ENCODE peak calls at places on chromosomes 7 and 10, in five cellular contexts. S is adrenal gland, A is K562, X is heart left ventricle, I is A549. M is an unnamed sample.

GRCh38 chr7:50953303-50953702 is 170.6 kb upstream of the GRB10 start:
- DNase-seq in X (no peak), I (no peak), S (no peak), A (no peak), M (no peak)

GRCh38 chr10:13518076-13518692 is 10.6 kb downstream of the BEND7 start:
- DNase-seq in S (no peak), A (peak), I (no peak), X (no peak), M (no peak)

GRCh38 chr10:103793920-103794883 is 61.2 kb downstream of the SH3PXD2A start:
- DNase-seq in I (peak), A (no peak), S (no peak), X (no peak), M (no peak)

GRCh38 chr10:70054902-70055301 is 2.3 kb downstream of the MACROH2A2 start:
- DNase-seq in A (no peak), I (no peak), X (no peak), S (no peak), M (no peak)

GRCh38 chr10:132394201-132394811 is 2.7 kb upstream of the PWWP2B start:
- DNase-seq in X (no peak), A (no peak), I (no peak), S (peak), M (no peak)

GRCh38 chr10:69179089-69179742 is 818 bp upstream of the SUPV3L1 start:
- DNase-seq in X (no peak), I (no peak), S (peak), A (peak), M (no peak)

GRCh38 chr7:133804127-133804526 is 323.0 kb upstream of the LRGUK start:
- DNase-seq in X (no peak), I (no peak), A (no peak), S (no peak), M (no peak)

GRCh38 chr10:78218833-78219490 is 185.3 kb downstream of the RPS24 start:
- DNase-seq in I (no peak), X (no peak), S (no peak), A (no peak), M (no peak)

GRCh38 chr10:17452060-17452894 is 2.1 kb downstream of the ST8SIA6 start:
- DNase-seq in A (no peak), I (no peak), X (no peak), S (no peak), M (no peak)

GRCh38 chr7:2461268-2462026 is 14.8 kb downstream of the GRIFIN start:
- DNase-seq in I (no peak), X (no peak), S (no peak), A (no peak), M (no peak)

GRCh38 chr7:113890326-113891030 is 28.3 kb downstream of the PPP1R3A start:
- DNase-seq in A (no peak), I (no peak), X (no peak), S (no peak), M (no peak)

GRCh38 chr7:154837087-154837486 is 165.8 kb downstream of the PAXIP1 start:
- DNase-seq in S (no peak), X (no peak), A (no peak), I (no peak), M (no peak)

GRCh38 chr7:151520419-151521229 is 929 bp upstream of the RHEB start:
- DNase-seq in S (peak), A (no peak), X (peak), I (no peak), M (peak)

GRCh38 chr7:151517601-151518104 is 2.0 kb downstream of the RHEB start:
- DNase-seq in I (no peak), S (no peak), A (no peak), X (no peak), M (no peak)

GRCh38 chr7:151519765-151520418 is at the start of gene RHEB:
- DNase-seq in X (peak), A (peak), S (peak), I (peak), M (peak)

GRCh38 chr7:151518781-151519044 is 982 bp downstream of the RHEB start:
- DNase-seq in A (no peak), S (no peak), I (no peak), X (no peak), M (no peak)

DNA sequence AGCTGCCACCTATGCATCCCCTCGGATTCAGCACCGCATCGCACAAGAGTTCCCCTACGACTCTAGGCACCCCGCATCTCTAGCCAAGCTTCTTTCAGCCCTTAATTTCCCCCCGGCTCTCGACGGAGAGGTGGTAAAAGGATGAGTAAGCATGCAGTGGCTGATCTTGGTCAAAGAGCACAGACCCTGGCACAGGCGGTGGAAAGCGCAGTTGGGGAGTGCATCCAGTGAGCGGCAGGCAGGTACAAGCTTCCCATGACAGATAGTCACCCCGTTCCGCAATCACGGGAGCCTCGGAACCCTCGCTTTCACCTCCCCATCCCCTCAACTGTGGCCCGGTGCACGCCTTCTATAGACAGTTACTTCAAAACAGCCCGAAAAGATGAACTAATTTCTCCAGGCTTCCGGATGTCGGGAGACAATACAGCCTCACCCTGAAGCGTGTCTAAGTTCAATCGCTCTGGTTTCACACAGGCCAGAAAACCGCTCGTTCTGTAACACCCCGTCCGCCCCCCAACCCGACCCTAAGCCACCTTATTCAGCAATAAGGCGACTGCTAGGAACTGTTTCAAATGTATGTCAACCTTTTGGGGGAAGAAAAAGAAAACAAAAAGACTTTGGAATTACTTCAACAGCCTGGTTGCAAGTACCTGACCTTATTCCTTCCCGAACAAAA is 1.5 kb downstream of the RHEB start:
- DNase-seq in X (peak), A (peak), S (peak), I (peak), M (peak)
- TF ChIP-seq POLR2A in X (peak), A (no peak), S (peak), I (no peak), M (peak)

GRCh38 chr7:15288746-15289145 is 273.1 kb downstream of the AGMO start:
- DNase-seq in S (no peak), A (no peak), I (no peak), X (no peak), M (no peak)
- TF ChIP-seq POLR2A in S (no peak), A (no peak), I (no peak), X (no peak), M (no peak)

DNA sequence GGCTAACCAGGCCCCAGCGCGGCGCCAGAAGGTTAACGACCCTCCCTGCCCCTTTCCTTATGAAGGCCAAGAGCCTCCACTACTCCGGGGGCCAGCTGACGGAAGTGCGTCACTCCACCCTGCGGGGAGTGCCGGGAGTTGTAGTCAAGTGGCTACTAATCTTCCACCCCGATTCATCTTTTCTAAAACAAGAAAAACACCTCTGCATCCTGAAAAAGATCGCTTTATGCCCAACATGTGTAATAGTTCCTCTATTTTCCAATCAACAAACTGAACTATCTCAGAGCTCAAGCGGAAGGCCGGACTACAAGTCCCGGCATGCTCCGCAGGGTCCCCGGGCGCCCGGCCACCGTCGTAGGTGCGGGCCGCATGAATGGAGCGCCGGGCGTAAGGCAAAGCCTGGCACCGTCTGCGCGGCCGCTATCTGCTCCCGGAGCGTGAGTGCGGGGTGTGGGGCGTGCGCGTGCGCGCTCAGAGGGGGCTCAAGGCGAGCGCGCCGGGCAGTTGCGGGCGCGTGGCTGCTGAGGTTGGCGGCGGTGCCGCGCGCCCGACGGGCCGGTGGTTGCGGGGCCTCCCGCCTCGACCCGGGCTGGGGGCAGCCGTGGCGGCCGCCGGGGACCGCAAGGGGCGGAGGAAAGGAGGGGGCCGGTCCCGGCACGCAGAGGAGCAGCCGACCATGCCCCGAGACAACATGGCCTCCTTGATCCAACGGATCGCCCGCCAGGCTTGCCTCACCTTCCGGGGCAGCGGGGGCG is at the start of gene ADO:
- DNase-seq in S (peak), A (peak), I (peak), X (peak), M (peak)
- TF ChIP-seq POLR2A in S (peak), A (peak), I (peak), X (peak), M (peak)

GRCh38 chr7:148884049-148884298 is at the start of gene EZH2:
- DNase-seq in S (no peak), X (no peak), I (no peak), A (no peak), M (no peak)
- TF ChIP-seq POLR2A in S (no peak), X (no peak), I (peak), A (no peak), M (peak)

DNA sequence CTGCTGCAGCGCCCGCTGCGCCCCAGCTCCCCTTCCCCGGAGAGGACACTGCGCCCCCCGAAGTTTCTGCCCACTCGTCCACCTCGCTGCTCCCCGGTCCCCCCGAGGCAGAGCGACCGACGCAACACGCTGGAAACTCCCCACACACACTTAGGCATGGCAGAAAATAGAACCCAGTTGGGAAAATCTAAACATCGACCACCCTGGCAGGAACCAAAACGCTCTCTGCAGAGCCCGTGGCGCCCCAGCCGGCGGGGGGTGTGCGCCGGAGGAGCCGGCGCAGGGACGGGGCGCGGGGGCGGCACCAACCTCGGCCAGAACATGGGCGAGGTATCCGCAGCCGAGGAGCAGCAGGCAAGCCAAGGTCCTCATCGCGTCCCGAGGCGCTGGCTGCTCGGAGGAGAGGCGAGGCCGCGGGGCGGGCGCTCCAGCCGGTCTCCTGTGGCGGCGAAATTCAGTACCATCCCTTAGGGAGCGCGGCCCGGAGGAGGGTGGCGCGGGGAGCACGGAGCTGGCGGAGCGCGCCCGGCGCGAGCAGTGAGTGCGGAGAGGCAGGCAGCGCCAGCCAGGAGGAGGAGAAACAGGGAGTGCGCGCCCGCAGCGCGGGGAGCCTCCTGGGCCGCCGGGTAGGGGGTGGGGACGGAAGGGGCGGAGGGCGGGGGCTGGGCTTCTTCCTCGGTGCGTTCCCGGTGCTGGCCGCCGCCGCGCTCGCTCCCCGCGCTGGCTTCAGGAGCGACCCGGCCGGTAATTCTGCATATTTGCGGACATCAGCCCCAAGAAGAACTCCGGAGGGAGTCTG is 817 bp downstream of the PDGFA start:
- DNase-seq in S (peak), A (peak), X (peak), I (peak), M (peak)
- TF ChIP-seq POLR2A in S (peak), A (no peak), X (peak), I (peak), M (peak)

GRCh38 chr7:41702635-41703371 is at the start of gene INHBA:
- DNase-seq in A (no peak), I (peak), X (no peak), S (no peak), M (no peak)
- TF ChIP-seq POLR2A in A (no peak), I (no peak), X (no peak), S (peak), M (no peak)

GRCh38 chr10:72306215-72306760 is 32.6 kb downstream of the DDIT4 start:
- DNase-seq in S (no peak), I (no peak), A (peak), X (no peak), M (no peak)
- TF ChIP-seq POLR2A in S (no peak), I (no peak), A (no peak), X (no peak), M (no peak)

DNA sequence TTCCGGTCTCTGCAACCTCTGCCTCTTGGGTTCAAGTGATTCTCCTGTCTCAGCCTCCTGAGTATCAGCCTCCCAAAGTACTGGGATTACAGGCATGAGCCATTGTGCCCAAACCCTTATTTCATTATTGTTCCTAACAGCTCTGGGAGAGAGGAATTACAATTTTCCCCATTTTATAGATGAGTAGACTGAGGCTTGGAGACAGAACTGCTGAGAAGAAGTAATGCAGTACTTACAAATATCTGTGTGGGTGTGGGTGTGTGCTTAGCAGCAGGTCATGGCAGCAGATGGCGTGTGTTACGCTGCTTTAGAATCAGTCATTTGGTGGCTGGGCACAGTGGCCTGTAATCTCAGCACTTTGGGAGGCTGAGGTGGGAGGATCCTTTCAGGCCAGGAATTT is 7.4 kb downstream of the PRKRIP1 start:
- DNase-seq in S (no peak), X (no peak), I (no peak), A (no peak), M (no peak)
- TF ChIP-seq POLR2A in S (no peak), X (no peak), I (no peak), A (no peak), M (no peak)

DNA sequence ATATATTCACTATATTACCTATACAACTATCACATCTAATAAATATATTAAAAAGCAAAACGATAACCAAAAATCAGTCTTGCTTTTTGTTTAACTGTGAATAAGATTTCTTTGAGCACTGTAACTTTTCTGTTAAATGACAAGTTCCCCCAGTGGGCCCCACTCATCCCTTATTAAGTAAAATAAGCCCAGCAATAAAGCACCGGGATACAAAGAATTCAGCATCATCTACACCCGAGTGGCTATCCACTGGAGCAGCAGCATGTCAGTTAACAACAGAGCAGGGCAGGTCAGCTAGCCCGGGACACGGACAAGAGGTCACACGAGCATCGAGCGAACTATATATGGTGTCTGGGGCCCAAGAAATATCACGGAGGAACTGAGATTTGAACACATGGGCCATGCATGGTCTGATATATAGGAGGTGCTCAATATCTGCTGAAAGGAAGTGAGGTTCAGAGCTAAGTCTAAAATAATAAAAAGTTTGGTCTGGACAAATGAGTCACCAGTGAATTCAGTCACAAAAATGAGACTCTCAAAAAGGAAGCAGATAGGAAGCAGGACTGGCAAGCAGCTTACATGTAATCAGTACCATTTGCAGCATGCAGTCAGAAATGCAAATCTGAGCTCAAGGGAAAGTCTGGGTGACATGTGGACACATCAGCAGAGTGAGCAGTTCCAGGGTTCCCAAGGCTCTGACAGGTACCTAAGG is 4.1 kb downstream of the ERCC6 start:
- DNase-seq in A (no peak), X (no peak), I (no peak), S (no peak), M (peak)
- TF ChIP-seq POLR2A in A (no peak), X (no peak), I (no peak), S (no peak), M (no peak)

GRCh38 chr7:156327916-156328315 is 312.7 kb upstream of the RNF32 start:
- DNase-seq in A (no peak), S (no peak), X (no peak), I (no peak), M (no peak)

GRCh38 chr7:156327474-156327873 is 313.1 kb upstream of the RNF32 start:
- DNase-seq in A (no peak), I (no peak), X (no peak), S (no peak), M (no peak)
- TF ChIP-seq POLR2A in A (no peak), I (no peak), X (no peak), S (no peak), M (no peak)

M was measured in H54.